ENCODE peak calls at places on chromosomes 16 and 17, in six cellular contexts. Y is HTR-8/SVneo, A is T-helper 2 cell, H is caudate nucleus, T is retinal pigment epithelial cell, Z is EL. O is an unnamed sample.

GRCh38 chr16:3638916-3639644 is 15.4 kb upstream of the DNASE1 start:
- DNase-seq in Y (no peak), A (no peak), H (no peak), T (no peak), Z (no peak), O (no peak)

GRCh38 chr16:46690281-46691178 is 1.1 kb downstream of the ORC6 start:
- DNase-seq in Y (no peak), A (no peak), H (no peak), T (peak; percentile 12), Z (peak; percentile 23), O (no peak)

GRCh38 chr17:21134559-21134958 is 7.8 kb downstream of the DHRS7B start:
- DNase-seq in Y (no peak), A (no peak), H (no peak), T (no peak), Z (no peak), O (no peak)

GRCh38 chr16:8956265-8957060 is 7.2 kb downstream of the USP7 start:
- DNase-seq in Y (no peak), A (no peak), H (no peak), T (no peak), Z (no peak), O (no peak)

GRCh38 chr16:59201821-59202220 is 467.7 kb upstream of the GOT2 start:
- DNase-seq in Y (no peak), A (no peak), H (no peak), T (no peak), Z (no peak), O (no peak)

GRCh38 chr16:49463529-49463928 is 89.9 kb downstream of the C16orf78 start:
- DNase-seq in Y (no peak), A (peak; percentile 55), H (no peak), T (no peak), Z (no peak), O (no peak)

GRCh38 chr16:14486520-14487303 is 143.3 kb downstream of the PARN start:
- DNase-seq in Y (peak; percentile 91), A (no peak), H (peak; percentile 61), T (peak; percentile 85), Z (peak; percentile 95), O (peak; percentile 95)

GRCh38 chr16:57616871-57617270 is 11.6 kb upstream of the ADGRG1 start:
- DNase-seq in Y (no peak), A (no peak), H (no peak), T (no peak), Z (no peak), O (no peak)

GRCh38 chr17:44916781-44917241 is 1.5 kb upstream of the GFAP start:
- DNase-seq in Y (peak; percentile 73), A (no peak), H (peak; percentile 71), T (no peak), Z (peak; percentile 62), O (no peak)

GRCh38 chr17:27569884-27570577 is 61.0 kb upstream of the LGALS9 start:
- DNase-seq in Y (no peak), A (no peak), H (no peak), T (no peak), Z (no peak), O (no peak)

GRCh38 chr17:32323784-32324590 is 18.0 kb downstream of the C17orf75 start:
- DNase-seq in Y (no peak), A (no peak), H (no peak), T (no peak), Z (peak; percentile 34), O (no peak)

GRCh38 chr16:16938980-16939379 is 531.8 kb downstream of the XYLT1 start:
- DNase-seq in Y (no peak), A (no peak), H (no peak), T (no peak), Z (no peak), O (no peak)

GRCh38 chr16:68844211-68844564 is 857 bp downstream of the TANGO6 start:
- DNase-seq in Y (no peak), A (no peak), H (no peak), T (no peak), Z (no peak), O (no peak)

GRCh38 chr17:1485311-1485747 is 7.2 kb downstream of the MYO1C start:
- DNase-seq in Y (no peak), A (peak; percentile 31), H (no peak), T (no peak), Z (peak; percentile 61), O (no peak)

GRCh38 chr17:17062866-17063265 is 20.6 kb downstream of the MPRIP start:
- DNase-seq in Y (no peak), A (no peak), H (no peak), T (no peak), Z (no peak), O (no peak)